ENCODE peak calls at places on chromosomes 1 and 21, in ten cellular contexts. L is GM13976; Q is fibroblast of mammary gland; B is NCI-H1105 treated with DMSO at 0.1 percent for 48 hours; T is stimulated activated CD4-positive, alpha-beta T cell treated with anti-CD3 and anti-CD28 coated beads, Interleukin-2, amount 100 ng/mL, for 24 hours; U is NCI-H345; S is stimulated activated naive CD4-positive, alpha-beta T cell; Z is keratinocyte; Y is NCI-H460; F is T-helper 2 cell. X is an unnamed sample.

GRCh38 chr1:66166746-66167145 is 367.2 kb upstream of the SGIP1 start:
- DNase-seq in L (no peak), Q (no peak), B (no peak), T (no peak), U (no peak), S (no peak), Z (no peak), Y (no peak), F (no peak), X (no peak)

GRCh38 chr1:145962157-145963102 is 1.9 kb downstream of the ANKRD34A start:
- DNase-seq in L (peak; percentile 58), Q (no peak), B (no peak), T (peak; percentile 57), U (peak; percentile 73), S (no peak), Z (no peak), Y (no peak), F (no peak), X (peak; percentile 53)

GRCh38 chr1:234750922-234751595 is 141.1 kb upstream of the IRF2BP2 start:
- DNase-seq in L (no peak), Q (no peak), B (no peak), T (no peak), U (peak; percentile 92), S (no peak), Z (no peak), Y (no peak), F (no peak), X (no peak)

GRCh38 chr1:221637641-221638041 is 104.2 kb downstream of the DUSP10 start:
- DNase-seq in L (no peak), Q (peak; percentile 51), B (no peak), T (no peak), U (no peak), S (no peak), Z (no peak), Y (no peak), F (no peak), X (no peak)

GRCh38 chr1:30892251-30892650 is 16.3 kb downstream of the SDC3 start:
- DNase-seq in L (no peak), Q (no peak), B (no peak), T (no peak), U (no peak), S (no peak), Z (no peak), Y (no peak), F (no peak), X (no peak)

GRCh38 chr1:156639601-156640101 is 2.3 kb upstream of the BCAN start:
- DNase-seq in L (no peak), Q (no peak), B (no peak), T (no peak), U (no peak), S (no peak), Z (no peak), Y (no peak), F (no peak), X (no peak)

GRCh38 chr21:18334066-18334465 is 69.5 kb downstream of the TMPRSS15 start:
- DNase-seq in L (no peak), Q (no peak), B (no peak), T (no peak), U (no peak), S (no peak), Z (no peak), Y (no peak), F (no peak), X (no peak)

GRCh38 chr1:208004851-208005250 is 93.9 kb upstream of the CD34 start:
- DNase-seq in L (no peak), Q (peak; percentile 83), B (no peak), T (no peak), U (no peak), S (no peak), Z (no peak), Y (no peak), F (no peak), X (no peak)

GRCh38 chr1:204885288-204885711 is 14.6 kb downstream of the NFASC start:
- DNase-seq in L (no peak), Q (peak; percentile 31), B (no peak), T (no peak), U (no peak), S (no peak), Z (no peak), Y (no peak), F (no peak), X (peak; percentile 88)

GRCh38 chr1:56450004-56450666 is 129.2 kb downstream of the PLPP3 start:
- DNase-seq in L (no peak), Q (no peak), B (no peak), T (no peak), U (no peak), S (no peak), Z (no peak), Y (no peak), F (no peak), X (no peak)